ENCODE peak calls at places on chromosome 6, in seven cellular contexts. X is PC-9, C is astrocyte of the cerebellum, W is ovary, V is heart left ventricle, D is AG09309, E is stomach. A is an unnamed sample.

GRCh38 chr6:166354143-166354542 is 11.8 kb upstream of the SFT2D1 start:
- DNase-seq in X (no peak), C (no peak), W (no peak), V (no peak), D (no peak), E (no peak), A (no peak)

GRCh38 chr6:116221067-116221466 is 32.8 kb downstream of the TSPYL4 start:
- DNase-seq in X (no peak), C (no peak), W (no peak), V (no peak), D (no peak), E (no peak), A (no peak)

GRCh38 chr6:80425089-80425823 is 318.8 kb downstream of the BCKDHB start:
- DNase-seq in X (no peak), C (peak; percentile 97), W (no peak), V (no peak), D (peak; percentile 99), E (no peak), A (no peak)

GRCh38 chr6:1477432-1478090 is 88.2 kb downstream of the FOXF2 start:
- DNase-seq in X (no peak), C (peak; percentile 38), W (no peak), V (no peak), D (peak; percentile 25), E (no peak), A (no peak)

GRCh38 chr6:170371588-170371987 is 65.0 kb downstream of the FAM120B start:
- DNase-seq in X (no peak), C (no peak), W (no peak), V (no peak), D (no peak), E (no peak), A (no peak)

GRCh38 chr6:170553686-170554085 is 483 bp upstream of the TBP start:
- DNase-seq in X (no peak), C (peak; percentile 5), W (no peak), V (peak; percentile 30), D (no peak), E (peak; percentile 32), A (no peak)

GRCh38 chr6:2943564-2943955 is 27.8 kb downstream of the SERPINB6 start:
- DNase-seq in X (no peak), C (no peak), W (no peak), V (no peak), D (no peak), E (peak; percentile 22), A (no peak)

GRCh38 chr6:119587537-119587936 is 238.0 kb upstream of the MAN1A1 start:
- DNase-seq in X (peak; percentile 8), C (no peak), W (no peak), V (no peak), D (no peak), E (no peak), A (no peak)

GRCh38 chr6:146545608-146546007 is 2.0 kb downstream of the RAB32 start:
- DNase-seq in X (no peak), C (peak; percentile 50), W (no peak), V (no peak), D (peak; percentile 44), E (no peak), A (no peak)

GRCh38 chr6:79802657-79803310 is 144.6 kb downstream of the ELOVL4 start:
- DNase-seq in X (no peak), C (no peak), W (no peak), V (no peak), D (no peak), E (no peak), A (no peak)

GRCh38 chr6:151808331-151809241 is 1.1 kb downstream of the ESR1 start:
- DNase-seq in X (no peak), C (no peak), W (peak; percentile 15), V (no peak), D (no peak), E (no peak), A (peak; percentile 74)
- H3K4me3 ChIP-seq in X (peak overlapping the region; percentile 57), C (peak overlapping the region; percentile 32), W (peak overlapping the region; percentile 61), V (peak overlapping the region; percentile 56), D (no peak overlapping the region), E (peak overlapping the region; percentile 42), A (peak overlapping the region; percentile 69)

GRCh38 chr6:37783831-37784584 is 35.5 kb upstream of the ZFAND3 start:
- DNase-seq in X (no peak), C (no peak), W (peak; percentile 25), V (no peak), D (no peak), E (peak; percentile 28), A (no peak)
- H3K4me3 ChIP-seq in X (no peak overlapping the region), C (peak overlapping the region; percentile 25), W (peak overlapping the region; percentile 30), V (peak overlapping the region; percentile 66), D (peak overlapping the region; percentile 25), E (peak overlapping the region; percentile 48), A (peak overlapping the region; percentile 60)

DNA sequence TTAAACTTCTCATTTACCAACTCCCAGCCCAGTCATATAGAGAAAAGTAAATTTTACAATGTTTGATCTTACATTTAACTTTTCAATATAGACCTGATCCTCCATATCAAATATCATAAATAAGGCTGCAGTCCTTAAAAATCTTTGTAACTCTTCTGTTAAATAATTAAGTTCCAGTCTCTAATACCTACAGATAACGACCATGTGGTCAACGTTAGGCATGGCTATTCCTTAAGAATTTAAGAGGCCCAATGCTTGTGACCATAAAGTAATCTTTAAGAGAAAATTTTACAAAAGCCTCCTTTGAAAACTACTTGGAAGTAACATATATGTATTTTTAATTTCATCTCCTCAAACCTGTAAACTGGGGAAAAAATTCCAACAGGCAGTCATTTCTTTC is 1.6 kb downstream of the FBXO5 start:
- DNase-seq in X (no peak), C (no peak), W (no peak), V (no peak), D (no peak), E (no peak), A (no peak)
- H3K4me3 ChIP-seq in X (peak overlapping the region; percentile 87), C (peak overlapping the region; percentile 79), W (no peak overlapping the region), V (no peak overlapping the region), D (peak overlapping the region; percentile 1), E (no peak overlapping the region), A (no peak overlapping the region)

GRCh38 chr6:30614044-30614842 is 2.8 kb downstream of the PPP1R10 start:
- DNase-seq in X (no peak), C (no peak), W (no peak), V (no peak), D (no peak), E (no peak), A (no peak)
- H3K4me3 ChIP-seq in X (peak overlapping the region; percentile 87), C (peak overlapping the region; percentile 54), W (peak overlapping the region; percentile 47), V (peak overlapping the region; percentile 78), D (peak overlapping the region; percentile 22), E (peak overlapping the region; percentile 73), A (peak overlapping the region; percentile 90)

GRCh38 chr6:44653761-44654218 is 266.3 kb downstream of the CDC5L start:
- DNase-seq in X (no peak), C (peak; percentile 79), W (no peak), V (no peak), D (no peak), E (no peak), A (no peak)

GRCh38 chr6:44657201-44657824 is 269.8 kb downstream of the CDC5L start:
- DNase-seq in X (no peak), C (no peak), W (no peak), V (no peak), D (no peak), E (no peak), A (no peak)

GRCh38 chr6:44658571-44658970 is 271.1 kb downstream of the CDC5L start:
- DNase-seq in X (no peak), C (no peak), W (no peak), V (no peak), D (no peak), E (no peak), A (no peak)

GRCh38 chr6:44653091-44653490 is 265.6 kb downstream of the CDC5L start:
- DNase-seq in X (no peak), C (no peak), W (no peak), V (no peak), D (no peak), E (no peak), A (no peak)

DNA sequence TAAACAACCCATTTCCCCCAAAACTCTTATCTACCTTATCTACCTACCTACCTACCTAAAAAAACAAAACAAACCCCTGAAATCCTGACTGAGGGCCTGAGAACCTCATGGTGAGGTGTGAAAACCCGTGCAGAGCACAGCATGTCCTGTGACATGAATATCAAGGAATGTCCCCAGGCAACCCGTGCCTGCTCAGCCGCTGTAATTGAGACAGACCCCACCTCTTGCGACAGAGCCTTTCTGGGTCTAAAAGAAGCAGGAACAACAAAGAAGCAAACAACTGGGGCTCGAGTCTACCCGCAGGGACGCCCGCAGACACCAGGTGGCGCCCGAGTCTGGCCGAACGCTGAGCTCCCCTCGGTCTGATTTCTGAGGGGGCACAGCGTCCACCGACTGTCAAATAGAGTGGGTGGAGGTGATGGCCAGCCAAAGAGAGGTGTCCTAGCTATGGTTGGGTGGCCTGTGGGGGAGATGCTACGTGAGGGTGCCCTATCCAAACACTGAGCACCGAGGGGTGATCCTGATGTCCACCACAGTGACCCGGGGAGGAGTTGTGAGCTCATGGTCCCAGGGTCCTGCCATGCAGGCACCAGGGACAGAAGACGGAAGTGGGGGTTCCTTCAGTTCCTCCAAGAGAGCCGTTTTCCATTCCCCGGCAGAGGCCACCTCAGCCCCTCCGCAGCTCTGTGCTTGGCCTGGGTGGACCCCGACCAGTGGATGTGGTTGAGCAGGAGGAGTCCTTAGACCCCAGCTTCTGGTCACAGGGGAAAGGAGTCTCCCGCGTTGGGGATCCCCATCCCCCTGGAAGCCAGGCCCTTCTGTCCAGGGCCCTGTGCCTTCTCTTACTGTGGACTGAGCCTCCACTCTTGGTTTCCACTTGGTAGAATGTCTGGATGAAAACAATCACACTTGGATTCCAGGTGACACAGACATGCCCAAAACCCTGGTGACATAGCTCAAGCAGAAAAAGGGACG is 268.1 kb downstream of the CDC5L start:
- DNase-seq in X (peak; percentile 77), C (no peak), W (peak; percentile 58), V (peak; percentile 54), D (no peak), E (peak; percentile 64), A (peak; percentile 94)
- H3K4me3 ChIP-seq in X (no peak overlapping the region), C (no peak overlapping the region), W (no peak overlapping the region), V (no peak overlapping the region), D (no peak overlapping the region), E (no peak overlapping the region), A (no peak overlapping the region)

DNA sequence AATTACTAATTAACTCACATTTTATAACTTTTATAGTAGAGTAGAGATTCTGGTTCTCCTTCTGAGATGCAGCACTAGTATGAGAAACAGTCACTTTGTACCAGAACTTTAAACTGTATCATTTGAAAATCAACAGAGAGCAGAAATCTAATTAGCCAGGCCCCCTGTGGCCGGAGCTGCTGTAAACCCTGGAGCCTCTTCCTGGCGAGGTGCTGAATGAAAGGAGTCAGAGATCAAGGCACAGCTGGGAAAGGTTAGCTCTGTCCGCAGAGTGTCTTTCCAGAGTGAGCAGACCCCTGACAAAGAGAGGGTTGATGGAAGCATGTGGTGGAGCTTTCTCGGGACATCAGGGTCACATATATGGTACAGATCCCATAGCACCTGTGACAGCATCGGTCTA is 703.8 kb downstream of the RFPL4B start:
- DNase-seq in X (no peak), C (no peak), W (no peak), V (no peak), D (no peak), E (no peak), A (no peak)
- H3K4me3 ChIP-seq in X (no peak overlapping the region), C (no peak overlapping the region), W (no peak overlapping the region), V (no peak overlapping the region), D (no peak overlapping the region), E (no peak overlapping the region), A (no peak overlapping the region)